ENCODE peak calls at places on chromosomes 16 and 17, in four cellular contexts. One of them, this sample, is unnamed.

GRCh38 chr16:79768594-79768993 is 168.1 kb upstream of the MAF start:
- DNase-seq in adrenal gland: peak
- DNase-seq in WTC11: no peak
- DNase-seq in fibroblast of the aortic adventitia: no peak
- DNase-seq in this sample: no peak

GRCh38 chr17:79023886-79024771 is at the start of gene C1QTNF1:
- DNase-seq in adrenal gland: peak
- DNase-seq in WTC11: peak
- DNase-seq in fibroblast of the aortic adventitia: peak
- DNase-seq in this sample: peak

GRCh38 chr16:49048557-49048956 is 233.1 kb downstream of the CBLN1 start:
- DNase-seq in adrenal gland: no peak
- DNase-seq in WTC11: no peak
- DNase-seq in fibroblast of the aortic adventitia: peak
- DNase-seq in this sample: no peak

GRCh38 chr16:85157813-85158701 is 45.8 kb upstream of the CIBAR2 start:
- DNase-seq in WTC11: peak
- DNase-seq in fibroblast of the aortic adventitia: no peak
- DNase-seq in adrenal gland: no peak
- DNase-seq in this sample: no peak

GRCh38 chr16:21986692-21987246 is 14.1 kb downstream of the PDZD9 start:
- DNase-seq in WTC11: no peak
- DNase-seq in adrenal gland: no peak
- DNase-seq in fibroblast of the aortic adventitia: no peak
- DNase-seq in this sample: no peak

GRCh38 chr16:23114131-23114904 is 34.9 kb downstream of the USP31 start:
- DNase-seq in WTC11: no peak
- DNase-seq in adrenal gland: no peak
- DNase-seq in fibroblast of the aortic adventitia: no peak
- DNase-seq in this sample: no peak

GRCh38 chr16:63461248-63461841 is 1425.1 kb upstream of the CDH8 start:
- DNase-seq in fibroblast of the aortic adventitia: peak
- DNase-seq in WTC11: peak
- DNase-seq in adrenal gland: peak
- DNase-seq in this sample: peak

GRCh38 chr16:20369452-20370054 is 17.0 kb upstream of the UMOD start:
- DNase-seq in fibroblast of the aortic adventitia: no peak
- DNase-seq in adrenal gland: no peak
- DNase-seq in WTC11: no peak
- DNase-seq in this sample: no peak

GRCh38 chr16:49456763-49457162 is 83.2 kb downstream of the C16orf78 start:
- DNase-seq in WTC11: no peak
- DNase-seq in fibroblast of the aortic adventitia: no peak
- DNase-seq in adrenal gland: no peak
- DNase-seq in this sample: no peak

GRCh38 chr16:76038097-76038496 is 239.1 kb upstream of the CNTNAP4 start:
- DNase-seq in adrenal gland: no peak
- DNase-seq in WTC11: no peak
- DNase-seq in fibroblast of the aortic adventitia: no peak
- DNase-seq in this sample: no peak

GRCh38 chr17:80499961-80500665 is 23.7 kb upstream of the NPTX1 start:
- DNase-seq in WTC11: no peak
- DNase-seq in adrenal gland: peak
- DNase-seq in fibroblast of the aortic adventitia: no peak
- DNase-seq in this sample: no peak

GRCh38 chr16:15055141-15056053 is 477 bp downstream of the NTAN1 start:
- DNase-seq in adrenal gland: peak
- DNase-seq in fibroblast of the aortic adventitia: peak
- DNase-seq in WTC11: peak
- DNase-seq in this sample: no peak

GRCh38 chr17:64786337-64786736 is 124.2 kb upstream of the SMURF2 start:
- DNase-seq in fibroblast of the aortic adventitia: no peak
- DNase-seq in adrenal gland: no peak
- DNase-seq in WTC11: no peak
- DNase-seq in this sample: no peak

GRCh38 chr17:64785050-64785449 is 122.9 kb upstream of the SMURF2 start:
- DNase-seq in WTC11: no peak
- DNase-seq in fibroblast of the aortic adventitia: no peak
- DNase-seq in adrenal gland: no peak
- DNase-seq in this sample: no peak

GRCh38 chr17:64788286-64789060 is 126.4 kb upstream of the SMURF2 start:
- DNase-seq in adrenal gland: no peak
- DNase-seq in fibroblast of the aortic adventitia: no peak
- DNase-seq in WTC11: no peak
- DNase-seq in this sample: no peak

GRCh38 chr17:64787921-64788271 is 125.8 kb upstream of the SMURF2 start:
- DNase-seq in adrenal gland: no peak
- DNase-seq in WTC11: no peak
- DNase-seq in fibroblast of the aortic adventitia: no peak
- DNase-seq in this sample: no peak

GRCh38 chr17:64787255-64787920 is 125.3 kb upstream of the SMURF2 start:
- DNase-seq in fibroblast of the aortic adventitia: no peak
- DNase-seq in adrenal gland: no peak
- DNase-seq in WTC11: no peak
- DNase-seq in this sample: no peak
- TF ChIP-seq CTCF in fibroblast of the aortic adventitia: no peak
- TF ChIP-seq CTCF in adrenal gland: no peak
- TF ChIP-seq CTCF in WTC11: no peak
- TF ChIP-seq CTCF in this sample: no peak

GRCh38 chr17:29251969-29252866 is 5.6 kb downstream of the CRYBA1 start:
- DNase-seq in adrenal gland: no peak
- DNase-seq in fibroblast of the aortic adventitia: peak
- DNase-seq in WTC11: no peak
- DNase-seq in this sample: no peak
- TF ChIP-seq CTCF in adrenal gland: no peak
- TF ChIP-seq CTCF in fibroblast of the aortic adventitia: peak
- TF ChIP-seq CTCF in WTC11: peak
- TF ChIP-seq CTCF in this sample: peak

DNA sequence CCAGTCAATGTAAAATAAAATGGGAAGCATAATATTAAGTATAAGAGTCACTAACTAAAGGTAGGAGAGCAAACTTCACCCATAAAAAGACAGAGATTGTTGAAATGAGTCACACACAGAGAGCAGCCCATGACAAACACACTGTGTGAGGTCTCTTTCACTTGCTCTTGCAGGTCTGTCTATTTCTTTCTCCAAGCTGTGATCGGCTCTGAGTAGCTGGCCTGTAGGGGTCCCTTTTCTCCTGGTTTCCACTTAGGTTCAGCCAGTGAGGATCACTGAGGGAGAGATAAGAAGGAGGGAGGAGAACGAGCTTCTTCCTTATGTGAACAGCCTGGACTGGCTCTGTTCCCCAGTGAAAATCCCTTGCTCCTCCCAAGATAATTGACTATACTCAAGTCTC is 133.7 kb upstream of the HS3ST3A1 start:
- DNase-seq in adrenal gland: no peak
- DNase-seq in fibroblast of the aortic adventitia: no peak
- DNase-seq in WTC11: peak
- DNase-seq in this sample: no peak
- TF ChIP-seq CTCF in adrenal gland: no peak
- TF ChIP-seq CTCF in fibroblast of the aortic adventitia: no peak
- TF ChIP-seq CTCF in WTC11: no peak
- TF ChIP-seq CTCF in this sample: no peak

GRCh38 chr17:29278692-29279091 is 15.3 kb downstream of the NUFIP2 start:
- DNase-seq in WTC11: no peak
- DNase-seq in adrenal gland: no peak
- DNase-seq in fibroblast of the aortic adventitia: no peak
- DNase-seq in this sample: no peak

GRCh38 chr17:29279397-29280070 is 14.4 kb downstream of the NUFIP2 start:
- DNase-seq in fibroblast of the aortic adventitia: no peak
- DNase-seq in adrenal gland: no peak
- DNase-seq in WTC11: no peak
- DNase-seq in this sample: no peak

DNA sequence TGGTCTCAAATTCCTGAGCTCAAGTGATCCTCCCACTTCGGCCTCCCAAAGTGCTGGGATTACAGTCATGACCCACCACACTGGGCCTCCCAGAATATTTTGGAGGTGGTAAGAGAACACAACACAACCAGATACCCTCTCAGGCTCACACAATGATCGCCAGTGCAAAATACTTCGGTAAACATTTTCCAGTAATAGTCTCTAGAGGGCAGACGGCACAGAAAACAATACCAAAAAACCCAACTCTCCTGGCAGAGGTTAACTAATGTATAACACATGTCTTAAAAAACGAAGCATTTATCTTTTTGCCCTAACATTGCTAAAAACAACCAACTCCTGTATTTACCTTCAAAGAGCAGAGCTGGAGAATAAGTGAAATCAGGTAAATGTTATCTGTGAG is 10.5 kb downstream of the NUFIP2 start:
- DNase-seq in WTC11: no peak
- DNase-seq in adrenal gland: no peak
- DNase-seq in fibroblast of the aortic adventitia: peak
- DNase-seq in this sample: no peak
- TF ChIP-seq CTCF in WTC11: no peak
- TF ChIP-seq CTCF in adrenal gland: no peak
- TF ChIP-seq CTCF in fibroblast of the aortic adventitia: peak
- TF ChIP-seq CTCF in this sample: peak

GRCh38 chr16:73046484-73047214 is 1.3 kb downstream of the ZFHX3 start:
- DNase-seq in WTC11: no peak
- DNase-seq in fibroblast of the aortic adventitia: no peak
- DNase-seq in adrenal gland: no peak
- DNase-seq in this sample: no peak

GRCh38 chr16:73047221-73047535 is 750 bp downstream of the ZFHX3 start:
- DNase-seq in adrenal gland: no peak
- DNase-seq in fibroblast of the aortic adventitia: peak
- DNase-seq in WTC11: no peak
- DNase-seq in this sample: no peak

GRCh38 chr16:73049051-73049910 is 1.4 kb upstream of the ZFHX3 start:
- DNase-seq in fibroblast of the aortic adventitia: no peak
- DNase-seq in WTC11: no peak
- DNase-seq in adrenal gland: no peak
- DNase-seq in this sample: no peak

GRCh38 chr16:73048292-73049050 is 543 bp upstream of the ZFHX3 start:
- DNase-seq in fibroblast of the aortic adventitia: peak
- DNase-seq in adrenal gland: peak
- DNase-seq in WTC11: no peak
- DNase-seq in this sample: no peak

GRCh38 chr16:73047536-73048291 is at the start of gene ZFHX3:
- DNase-seq in WTC11: peak
- DNase-seq in adrenal gland: peak
- DNase-seq in fibroblast of the aortic adventitia: peak
- DNase-seq in this sample: peak
- TF ChIP-seq CTCF in WTC11: no peak
- TF ChIP-seq CTCF in adrenal gland: no peak
- TF ChIP-seq CTCF in fibroblast of the aortic adventitia: peak
- TF ChIP-seq CTCF in this sample: no peak

GRCh38 chr16:7716924-7717323 is 384.3 kb downstream of the RBFOX1 start:
- DNase-seq in fibroblast of the aortic adventitia: no peak
- DNase-seq in adrenal gland: no peak
- DNase-seq in WTC11: no peak
- DNase-seq in this sample: no peak
- TF ChIP-seq CTCF in fibroblast of the aortic adventitia: no peak
- TF ChIP-seq CTCF in adrenal gland: no peak
- TF ChIP-seq CTCF in WTC11: no peak
- TF ChIP-seq CTCF in this sample: no peak

GRCh38 chr16:556479-557173 is 3.6 kb upstream of the PRR35 start:
- DNase-seq in WTC11: no peak
- DNase-seq in adrenal gland: no peak
- DNase-seq in fibroblast of the aortic adventitia: no peak
- DNase-seq in this sample: no peak

GRCh38 chr16:554297-554621 is 5.9 kb upstream of the PRR35 start:
- DNase-seq in fibroblast of the aortic adventitia: no peak
- DNase-seq in WTC11: no peak
- DNase-seq in adrenal gland: no peak
- DNase-seq in this sample: no peak

GRCh38 chr16:554640-555413 is 5.4 kb upstream of the PRR35 start:
- DNase-seq in WTC11: no peak
- DNase-seq in fibroblast of the aortic adventitia: peak
- DNase-seq in adrenal gland: peak
- DNase-seq in this sample: no peak

GRCh38 chr16:557463-558297 is 2.5 kb upstream of the PRR35 start:
- DNase-seq in adrenal gland: no peak
- DNase-seq in fibroblast of the aortic adventitia: no peak
- DNase-seq in WTC11: no peak
- DNase-seq in this sample: no peak

GRCh38 chr16:555528-556478 is 4.4 kb upstream of the PRR35 start:
- DNase-seq in WTC11: no peak
- DNase-seq in fibroblast of the aortic adventitia: no peak
- DNase-seq in adrenal gland: no peak
- DNase-seq in this sample: no peak
- TF ChIP-seq CTCF in WTC11: no peak
- TF ChIP-seq CTCF in fibroblast of the aortic adventitia: no peak
- TF ChIP-seq CTCF in adrenal gland: no peak
- TF ChIP-seq CTCF in this sample: no peak

GRCh38 chr16:66324785-66325184 is 41.7 kb upstream of the CDH5 start:
- DNase-seq in WTC11: peak
- DNase-seq in fibroblast of the aortic adventitia: no peak
- DNase-seq in adrenal gland: peak
- DNase-seq in this sample: no peak
- TF ChIP-seq CTCF in WTC11: no peak
- TF ChIP-seq CTCF in fibroblast of the aortic adventitia: peak
- TF ChIP-seq CTCF in adrenal gland: no peak
- TF ChIP-seq CTCF in this sample: peak